ENCODE peak calls at places on chromosomes 1 and 21, in five cellular contexts. One of them, this sample, is unnamed.

GRCh38 chr1:154938604-154939399 is 2.3 kb upstream of the PMVK start:
- DNase-seq in A549: peak; percentile 35
- DNase-seq in ovary: no peak
- DNase-seq in tibial nerve: no peak
- DNase-seq in stomach: no peak
- DNase-seq in this sample: no peak

GRCh38 chr1:159071970-159072582 is 4.5 kb downstream of the AIM2 start:
- DNase-seq in A549: peak; percentile 69
- DNase-seq in ovary: no peak
- DNase-seq in tibial nerve: peak; percentile 24
- DNase-seq in stomach: no peak
- DNase-seq in this sample: no peak

GRCh38 chr1:77253211-77253610 is 28.6 kb upstream of the AK5 start:
- DNase-seq in A549: no peak
- DNase-seq in ovary: no peak
- DNase-seq in tibial nerve: no peak
- DNase-seq in stomach: no peak
- DNase-seq in this sample: no peak

GRCh38 chr1:45974541-45975269 is 157.7 kb downstream of the PIK3R3 start:
- DNase-seq in A549: peak; percentile 26
- DNase-seq in ovary: no peak
- DNase-seq in tibial nerve: no peak
- DNase-seq in stomach: no peak
- DNase-seq in this sample: no peak

GRCh38 chr1:108845991-108846390 is 10.9 kb downstream of the AKNAD1 start:
- DNase-seq in A549: no peak
- DNase-seq in ovary: no peak
- DNase-seq in tibial nerve: no peak
- DNase-seq in stomach: no peak
- DNase-seq in this sample: no peak

GRCh38 chr1:208309771-208310170 is 65.6 kb upstream of the PLXNA2 start:
- DNase-seq in A549: no peak
- DNase-seq in ovary: no peak
- DNase-seq in tibial nerve: no peak
- DNase-seq in stomach: no peak
- DNase-seq in this sample: no peak

GRCh38 chr21:45923146-45923545 is 58.4 kb upstream of the COL6A1 start:
- DNase-seq in A549: peak; percentile 58
- DNase-seq in ovary: peak; percentile 69
- DNase-seq in tibial nerve: peak; percentile 65
- DNase-seq in stomach: peak; percentile 60
- DNase-seq in this sample: no peak

GRCh38 chr21:19853709-19854575 is 1144.3 kb upstream of the NCAM2 start:
- DNase-seq in A549: no peak
- DNase-seq in ovary: no peak
- DNase-seq in tibial nerve: no peak
- DNase-seq in stomach: no peak
- DNase-seq in this sample: no peak

GRCh38 chr1:144101397-144102050 is 129.7 kb upstream of the FAM72C start:
- DNase-seq in A549: peak; percentile 3
- DNase-seq in ovary: peak; percentile 27
- DNase-seq in tibial nerve: peak; percentile 4
- DNase-seq in stomach: peak; percentile 36
- DNase-seq in this sample: peak; percentile 92

GRCh38 chr1:41674501-41674900 is 190.0 kb upstream of the EDN2 start:
- DNase-seq in A549: no peak
- DNase-seq in ovary: no peak
- DNase-seq in tibial nerve: no peak
- DNase-seq in stomach: no peak
- DNase-seq in this sample: no peak

GRCh38 chr1:41678141-41678878 is 193.8 kb upstream of the EDN2 start:
- DNase-seq in A549: no peak
- DNase-seq in ovary: no peak
- DNase-seq in tibial nerve: peak; percentile 55
- DNase-seq in stomach: no peak
- DNase-seq in this sample: no peak

GRCh38 chr1:41679994-41680393 is 195.5 kb upstream of the EDN2 start:
- DNase-seq in A549: no peak
- DNase-seq in ovary: no peak
- DNase-seq in tibial nerve: no peak
- DNase-seq in stomach: no peak
- DNase-seq in this sample: no peak

GRCh38 chr1:41679531-41679930 is 195.0 kb upstream of the EDN2 start:
- DNase-seq in A549: no peak
- DNase-seq in ovary: no peak
- DNase-seq in tibial nerve: no peak
- DNase-seq in stomach: no peak
- DNase-seq in this sample: no peak

DNA sequence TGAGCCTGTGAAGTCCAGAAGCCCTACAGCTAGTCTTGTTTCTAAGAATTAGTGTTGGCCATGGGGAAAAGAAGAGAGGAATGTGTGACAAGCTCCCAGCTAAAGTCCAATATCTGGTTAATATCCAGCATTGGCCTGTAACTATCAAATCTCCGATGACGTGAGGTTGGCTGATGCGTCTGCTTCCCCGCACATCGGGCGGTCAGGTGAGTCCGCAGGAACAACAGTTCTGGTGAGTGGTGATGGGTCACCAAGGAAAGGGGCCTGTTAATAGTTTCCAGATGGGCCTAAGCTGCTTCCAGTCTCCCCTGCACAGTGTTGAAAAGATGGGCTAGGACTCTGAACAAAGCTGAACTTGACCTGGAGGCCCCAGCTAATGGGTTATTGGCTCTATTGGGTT is 193.1 kb upstream of the EDN2 start:
- DNase-seq in A549: no peak
- DNase-seq in ovary: no peak
- DNase-seq in tibial nerve: no peak
- DNase-seq in stomach: no peak
- DNase-seq in this sample: no peak
- TF ChIP-seq EP300 in A549: no peak
- TF ChIP-seq EP300 in ovary: no peak
- TF ChIP-seq EP300 in tibial nerve: peak; percentile 5
- TF ChIP-seq EP300 in stomach: no peak
- TF ChIP-seq EP300 in this sample: no peak

GRCh38 chr1:226181996-226182714 is 4.4 kb downstream of the ACBD3 start:
- DNase-seq in A549: peak; percentile 69
- DNase-seq in ovary: peak; percentile 54
- DNase-seq in tibial nerve: peak; percentile 52
- DNase-seq in stomach: peak; percentile 57
- DNase-seq in this sample: no peak

GRCh38 chr1:226186124-226187018 is at the start of gene ACBD3:
- DNase-seq in A549: peak; percentile 88
- DNase-seq in ovary: peak; percentile 90
- DNase-seq in tibial nerve: peak; percentile 90
- DNase-seq in stomach: peak; percentile 87
- DNase-seq in this sample: peak; percentile 95

GRCh38 chr1:226187019-226187322 is 430 bp upstream of the ACBD3 start:
- DNase-seq in A549: no peak
- DNase-seq in ovary: no peak
- DNase-seq in tibial nerve: no peak
- DNase-seq in stomach: no peak
- DNase-seq in this sample: no peak

GRCh38 chr1:226185153-226186036 is 1.1 kb downstream of the ACBD3 start:
- DNase-seq in A549: no peak
- DNase-seq in ovary: no peak
- DNase-seq in tibial nerve: no peak
- DNase-seq in stomach: no peak
- DNase-seq in this sample: no peak

GRCh38 chr1:226187380-226187779 is 839 bp upstream of the ACBD3 start:
- DNase-seq in A549: no peak
- DNase-seq in ovary: no peak
- DNase-seq in tibial nerve: no peak
- DNase-seq in stomach: no peak
- DNase-seq in this sample: no peak
- H3K27ac ChIP-seq in A549: peak overlapping the region; percentile 85
- H3K27ac ChIP-seq in ovary: no peak overlapping the region
- H3K27ac ChIP-seq in tibial nerve: peak overlapping the region; percentile 99
- H3K27ac ChIP-seq in stomach: peak overlapping the region; percentile 98
- H3K27ac ChIP-seq in this sample: peak overlapping the region; percentile 94

GRCh38 chr21:36322083-36322424 is 2.1 kb downstream of the MORC3 start:
- DNase-seq in A549: no peak
- DNase-seq in ovary: no peak
- DNase-seq in tibial nerve: no peak
- DNase-seq in stomach: no peak
- DNase-seq in this sample: no peak
- H3K4me3 ChIP-seq in A549: peak overlapping the region; percentile 88
- H3K4me3 ChIP-seq in ovary: no peak overlapping the region
- H3K4me3 ChIP-seq in tibial nerve: no peak overlapping the region
- H3K4me3 ChIP-seq in stomach: peak overlapping the region; percentile 69
- H3K4me3 ChIP-seq in this sample: peak overlapping the region; percentile 92

GRCh38 chr1:7650801-7651200 is 120.3 kb upstream of the VAMP3 start:
- DNase-seq in A549: no peak
- DNase-seq in ovary: no peak
- DNase-seq in tibial nerve: no peak
- DNase-seq in stomach: peak; percentile 57
- DNase-seq in this sample: no peak

GRCh38 chr1:7645751-7646048 is 125.4 kb upstream of the VAMP3 start:
- DNase-seq in A549: no peak
- DNase-seq in ovary: no peak
- DNase-seq in tibial nerve: no peak
- DNase-seq in stomach: no peak
- DNase-seq in this sample: no peak

GRCh38 chr1:7646164-7646563 is 124.9 kb upstream of the VAMP3 start:
- DNase-seq in A549: no peak
- DNase-seq in ovary: no peak
- DNase-seq in tibial nerve: no peak
- DNase-seq in stomach: no peak
- DNase-seq in this sample: no peak

GRCh38 chr1:7646981-7647901 is 123.9 kb upstream of the VAMP3 start:
- DNase-seq in A549: peak; percentile 46
- DNase-seq in ovary: peak; percentile 78
- DNase-seq in tibial nerve: peak; percentile 67
- DNase-seq in stomach: peak; percentile 85
- DNase-seq in this sample: no peak

DNA sequence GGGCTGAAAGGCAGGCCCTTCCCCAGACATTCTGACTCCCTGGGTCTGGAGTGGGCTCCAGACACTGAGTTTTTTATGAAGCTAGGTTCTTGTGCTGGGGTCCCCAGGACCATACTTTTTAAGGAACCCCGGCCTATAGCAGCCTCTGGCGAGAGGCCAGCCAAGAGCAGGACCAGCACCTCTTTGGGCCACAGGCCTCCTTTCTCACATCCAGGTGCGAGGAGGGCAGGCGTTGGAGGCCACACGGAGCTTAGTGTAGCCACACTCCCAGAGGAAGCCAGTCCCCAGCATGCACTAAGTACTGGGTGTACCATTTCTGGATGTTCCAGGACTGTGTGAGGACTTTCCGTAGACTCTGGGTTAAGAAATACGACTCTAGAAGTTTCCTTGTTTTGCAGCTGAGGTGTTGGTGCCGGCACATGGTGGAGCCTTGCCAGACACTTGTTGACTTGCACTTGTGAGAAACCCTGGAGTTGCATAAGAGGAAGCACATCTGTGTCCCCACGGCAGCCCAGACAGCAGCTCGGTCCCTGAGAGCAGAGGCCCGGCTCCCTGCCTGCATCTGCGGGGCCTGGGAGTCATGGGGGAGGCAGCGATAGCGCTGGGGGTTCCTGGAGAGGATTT is 122.2 kb upstream of the VAMP3 start:
- DNase-seq in A549: peak; percentile 14
- DNase-seq in ovary: no peak
- DNase-seq in tibial nerve: peak; percentile 88
- DNase-seq in stomach: peak; percentile 86
- DNase-seq in this sample: no peak
- TF ChIP-seq EP300 in A549: no peak
- TF ChIP-seq EP300 in ovary: no peak
- TF ChIP-seq EP300 in tibial nerve: peak; percentile 88
- TF ChIP-seq EP300 in stomach: no peak
- TF ChIP-seq EP300 in this sample: no peak

DNA sequence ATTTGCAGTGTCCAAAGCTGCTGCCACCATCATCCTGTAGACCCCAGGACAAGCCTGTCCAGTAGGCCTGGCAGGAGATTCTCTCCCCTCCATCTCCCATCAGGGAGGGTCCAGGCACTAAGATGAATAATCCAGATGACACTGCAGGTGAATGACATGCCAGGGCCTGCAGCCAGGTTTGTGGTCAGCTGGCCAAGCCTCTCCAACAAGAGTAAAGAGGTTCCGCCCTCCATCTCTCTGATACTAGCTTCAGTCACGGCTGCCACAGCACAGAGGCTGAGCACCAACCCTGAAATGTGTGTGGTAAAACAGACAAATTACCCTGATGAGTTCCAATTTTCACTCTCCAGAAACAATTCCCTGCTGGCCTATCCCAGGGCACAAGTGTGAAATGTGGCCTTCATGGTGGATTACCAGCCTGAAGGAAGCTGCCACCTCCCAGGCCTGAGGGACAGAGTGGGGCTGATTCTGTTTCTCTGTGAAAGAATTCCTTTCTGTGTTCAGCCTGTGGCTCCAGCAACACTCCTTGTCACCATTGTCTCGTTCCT is 20.0 kb upstream of the LHX4 start:
- DNase-seq in A549: no peak
- DNase-seq in ovary: no peak
- DNase-seq in tibial nerve: no peak
- DNase-seq in stomach: no peak
- DNase-seq in this sample: no peak
- H3K27ac ChIP-seq in A549: no peak overlapping the region
- H3K27ac ChIP-seq in ovary: no peak overlapping the region
- H3K27ac ChIP-seq in tibial nerve: no peak overlapping the region
- H3K27ac ChIP-seq in stomach: no peak overlapping the region
- H3K27ac ChIP-seq in this sample: no peak overlapping the region